ENCODE peak calls at places on chromosomes 6 and 20, in ten cellular contexts. F is CD4-positive, alpha-beta T cell; Z is AG20443; O is WTC11; U is iris pigment epithelial cell; D is activated naive CD4-positive, alpha-beta T cell; T is neural crest cell; Y is A172; V is NCI-H1092 treated with DMSO at 0.1 percent for 48 hours; J is stimulated activated CD4-positive, alpha-beta T cell treated with anti-CD3 and anti-CD28 coated beads, Interleukin-12 subunit alpha, Interleukin-12 subunit beta, amount 100 ng/mL, for 48 hours. H is an unnamed sample.
A peak's percentile ranks its signal among the peaks of the same experiment; 100 is the strongest.

GRCh38 chr20:61626412-61626811 is 374.4 kb downstream of the CDH4 start:
- DNase-seq in Z (no peak), V (no peak), F (no peak), J (no peak), D (no peak), O (no peak), Y (no peak), T (no peak), U (no peak), H (no peak)

GRCh38 chr20:43320536-43320935 is 130.8 kb upstream of the PTPRT start:
- DNase-seq in V (no peak), Y (no peak), T (no peak), O (no peak), F (no peak), D (no peak), J (no peak), Z (no peak), U (no peak), H (no peak)

GRCh38 chr20:31927758-31928157 is 24.1 kb downstream of the PDRG1 start:
- DNase-seq in Z (no peak), D (no peak), V (peak; percentile 74), Y (no peak), J (no peak), T (no peak), O (no peak), F (no peak), U (no peak), H (no peak)

GRCh38 chr6:17103715-17104114 is 1.9 kb downstream of the STMND1 start:
- DNase-seq in F (no peak), U (peak; percentile 18), O (no peak), Z (no peak), T (no peak), D (no peak), J (no peak), Y (no peak), V (no peak), H (no peak)

GRCh38 chr6:156787569-156788492 is 10.7 kb downstream of the ARID1B start:
- DNase-seq in Y (no peak), O (no peak), T (no peak), U (no peak), F (no peak), Z (no peak), V (no peak), D (no peak), J (no peak), H (no peak)

GRCh38 chr6:109322825-109323580 is 59.3 kb downstream of the CD164 start:
- DNase-seq in O (no peak), U (no peak), T (no peak), V (no peak), D (no peak), J (no peak), Y (no peak), Z (no peak), F (no peak), H (no peak)

GRCh38 chr6:170162771-170163404 is 128.0 kb downstream of the DLL1 start:
- DNase-seq in V (no peak), Y (no peak), Z (no peak), D (no peak), J (no peak), U (no peak), O (no peak), F (no peak), T (no peak), H (no peak)

GRCh38 chr6:37984578-37984977 is 165.1 kb downstream of the ZFAND3 start:
- DNase-seq in Z (no peak), O (no peak), Y (no peak), J (no peak), D (no peak), V (no peak), U (no peak), F (no peak), T (no peak), H (no peak)

GRCh38 chr6:108921547-108922331 is 73.5 kb downstream of the ARMC2 start:
- DNase-seq in V (no peak), Z (peak; percentile 65), U (peak; percentile 65), J (peak; percentile 27), F (no peak), D (no peak), Y (peak; percentile 9), O (no peak), T (no peak), H (no peak)

GRCh38 chr6:154923199-154923869 is 71.8 kb upstream of the TIAM2 start:
- DNase-seq in T (no peak), F (no peak), V (no peak), O (peak; percentile 54), U (no peak), D (no peak), Z (no peak), J (no peak), Y (no peak), H (no peak)

GRCh38 chr6:52640170-52640569 is 30.7 kb upstream of the TMEM14A start:
- DNase-seq in F (no peak), Y (no peak), Z (no peak), J (no peak), V (peak; percentile 71), D (no peak), T (peak; percentile 37), U (no peak), O (no peak), H (no peak)

GRCh38 chr6:147586044-147586443 is 77.6 kb downstream of the SAMD5 start:
- DNase-seq in V (peak; percentile 11), Y (no peak), F (no peak), T (no peak), U (peak; percentile 39), J (no peak), O (no peak), D (no peak), Z (no peak), H (no peak)

GRCh38 chr20:47272893-47273590 is 83.5 kb downstream of the ZMYND8 start:
- DNase-seq in T (peak; percentile 54), O (peak; percentile 28), F (no peak), V (peak; percentile 69), J (peak; percentile 79), U (peak; percentile 69), D (no peak), Y (peak; percentile 77), Z (peak; percentile 65), H (no peak)

GRCh38 chr6:24378473-24379097 is 20.7 kb upstream of the DCDC2 start:
- DNase-seq in F (no peak), U (no peak), T (no peak), J (no peak), V (no peak), D (no peak), Z (no peak), O (no peak), Y (no peak), H (no peak)

GRCh38 chr6:9795880-9796279 is 619.0 kb downstream of the TFAP2A start:
- DNase-seq in T (no peak), D (no peak), F (no peak), U (no peak), V (no peak), Y (no peak), J (no peak), Z (no peak), O (no peak), H (no peak)

GRCh38 chr6:34487536-34487935 is 21.7 kb downstream of the PACSIN1 start:
- DNase-seq in O (no peak), J (no peak), Z (no peak), D (no peak), Y (no peak), U (no peak), V (no peak), F (no peak), T (no peak), H (no peak)

GRCh38 chr6:130215526-130215925 is 7.2 kb downstream of the SAMD3 start:
- DNase-seq in Z (no peak), F (no peak), Y (no peak), O (no peak), U (no peak), J (no peak), D (no peak), V (no peak), T (no peak), H (no peak)

GRCh38 chr6:119133400-119133799 is 54.9 kb upstream of the FAM184A start:
- DNase-seq in Z (no peak), J (no peak), U (no peak), O (no peak), T (no peak), F (no peak), D (no peak), V (no peak), Y (no peak), H (no peak)

GRCh38 chr6:131683479-131683878 is 17.7 kb downstream of the OR2A4 start:
- DNase-seq in O (no peak), D (no peak), V (no peak), F (no peak), Y (no peak), U (no peak), T (no peak), J (no peak), Z (no peak), H (no peak)

GRCh38 chr6:47195251-47195650 is 114.5 kb downstream of the TNFRSF21 start:
- DNase-seq in F (no peak), J (no peak), D (no peak), Z (no peak), Y (no peak), V (no peak), O (no peak), U (no peak), T (no peak), H (no peak)

GRCh38 chr20:44807684-44808056 is 2.7 kb downstream of the RIMS4 start:
- DNase-seq in T (no peak), J (no peak), O (no peak), Y (no peak), Z (no peak), U (no peak), F (no peak), D (no peak), V (no peak), H (no peak)

GRCh38 chr20:34525709-34526416 is 9.6 kb downstream of the DYNLRB1 start:
- DNase-seq in Y (peak; percentile 100), Z (peak; percentile 95), F (no peak), U (peak; percentile 99), O (no peak), T (no peak), J (no peak), D (no peak), V (no peak), H (no peak)

GRCh38 chr20:34713194-34713943 is 9.2 kb downstream of the TP53INP2 start:
- DNase-seq in Y (peak; percentile 99), J (no peak), O (no peak), F (no peak), V (no peak), Z (peak; percentile 66), D (no peak), T (no peak), U (peak; percentile 100), H (no peak)

GRCh38 chr6:155444952-155445903 is 10.4 kb downstream of the NOX3 start:
- DNase-seq in U (no peak), V (no peak), Z (no peak), O (no peak), Y (no peak), J (no peak), T (no peak), F (no peak), D (no peak), H (no peak)

GRCh38 chr6:155107432-155108069 is 112.4 kb downstream of the TIAM2 start:
- DNase-seq in T (no peak), D (no peak), Z (no peak), V (no peak), U (no peak), O (no peak), Y (no peak), F (no peak), J (no peak), H (no peak)

GRCh38 chr6:20254295-20254694 is 42.0 kb upstream of the MBOAT1 start:
- DNase-seq in Y (no peak), F (no peak), U (no peak), V (no peak), T (no peak), Z (no peak), D (no peak), J (no peak), O (no peak), H (no peak)

GRCh38 chr6:69090132-69090531 is 455.1 kb downstream of the ADGRB3 start:
- DNase-seq in F (no peak), Y (peak; percentile 2), D (no peak), Z (no peak), J (no peak), O (no peak), U (peak; percentile 97), V (no peak), T (no peak), H (no peak)

GRCh38 chr6:79127660-79128059 is 49.6 kb upstream of the PHIP start:
- DNase-seq in J (no peak), D (no peak), V (no peak), U (no peak), O (peak; percentile 52), T (no peak), Y (no peak), F (no peak), Z (no peak), H (no peak)